ENCODE peak calls at places on chromosome 1, in six cellular contexts. F is tibial artery, W is T47D, N is RPMI7951, R is HCT116, A is body of pancreas. S is an unnamed sample.

GRCh38 chr1:108140177-108140576 is 60.0 kb downstream of the SLC25A24 start:
- DNase-seq in F (no peak), W (no peak), N (no peak), R (no peak), A (no peak), S (no peak)

GRCh38 chr1:3618904-3619671 is 5.7 kb upstream of the TPRG1L start:
- DNase-seq in F (peak), W (peak), N (peak), R (peak), A (peak), S (peak)

GRCh38 chr1:33374336-33375105 is 53.6 kb upstream of the A3GALT2 start:
- DNase-seq in F (no peak), W (no peak), N (no peak), R (no peak), A (no peak), S (no peak)

GRCh38 chr1:151501474-151501873 is 9.7 kb upstream of the CGN start:
- DNase-seq in F (no peak), W (no peak), N (no peak), R (no peak), A (no peak), S (peak)

GRCh38 chr1:27144920-27145661 is 9.8 kb downstream of the SLC9A1 start:
- DNase-seq in F (peak), W (no peak), N (peak), R (no peak), A (no peak), S (no peak)

GRCh38 chr1:210598135-210598652 is 269.5 kb downstream of the HHAT start:
- DNase-seq in F (peak), W (no peak), N (peak), R (no peak), A (no peak), S (no peak)

GRCh38 chr1:164771568-164772350 is 212.8 kb downstream of the PBX1 start:
- DNase-seq in F (no peak), W (no peak), N (peak), R (no peak), A (peak), S (no peak)

GRCh38 chr1:151539321-151540020 is 638 bp upstream of the TUFT1 start:
- DNase-seq in F (peak), W (peak), N (peak), R (peak), A (peak), S (peak)

GRCh38 chr1:157119448-157119847 is 18.7 kb downstream of the ETV3 start:
- DNase-seq in F (no peak), W (no peak), N (no peak), R (no peak), A (no peak), S (no peak)

GRCh38 chr1:168407832-168408530 is 127.3 kb downstream of the TBX19 start:
- DNase-seq in F (no peak), W (no peak), N (no peak), R (no peak), A (no peak), S (no peak)

GRCh38 chr1:246324711-246325110 is 182.4 kb downstream of the SMYD3 start:
- DNase-seq in F (no peak), W (no peak), N (peak), R (no peak), A (no peak), S (no peak)

GRCh38 chr1:82837261-82837660 is 1036.5 kb downstream of the ADGRL2 start:
- DNase-seq in F (no peak), W (no peak), N (no peak), R (no peak), A (no peak), S (no peak)

GRCh38 chr1:169630006-169630405 is at the start of gene SELP:
- DNase-seq in F (no peak), W (no peak), N (no peak), R (no peak), A (no peak), S (no peak)

GRCh38 chr1:152928671-152929070 is 18.3 kb upstream of the SPRR5 start:
- DNase-seq in F (no peak), W (no peak), N (no peak), R (no peak), A (no peak), S (no peak)

GRCh38 chr1:12436817-12437599 is 181.0 kb downstream of the DHRS3 start:
- DNase-seq in F (no peak), W (no peak), N (peak), R (no peak), A (no peak), S (no peak)

GRCh38 chr1:66571789-66572188 is 37.8 kb downstream of the SGIP1 start:
- DNase-seq in F (no peak), W (no peak), N (peak), R (peak), A (no peak), S (no peak)

S was measured in KBM-7.